ENCODE peak calls at places on chromosomes 1 and 21, in nine cellular contexts. Q is WERI-Rb-1, Z is stomach, R is hepatocyte, X is endothelial cell of umbilical vein, E is heart left ventricle, U is heart right ventricle, L is testis, N is uterus. Y is an unnamed sample.

GRCh38 chr1:215143497-215143896 is 61.0 kb downstream of the KCNK2 start:
- DNase-seq in R (no peak), U (no peak), Q (no peak), L (no peak), Z (no peak), E (no peak), N (no peak), X (no peak), Y (no peak)

GRCh38 chr21:33031152-33031551 is 5.4 kb downstream of the OLIG2 start:
- DNase-seq in L (no peak), R (no peak), X (no peak), Q (no peak), U (no peak), E (no peak), N (no peak), Z (no peak), Y (no peak)

GRCh38 chr1:7149080-7149838 is 364.0 kb downstream of the CAMTA1 start:
- DNase-seq in U (peak; percentile 73), E (peak; percentile 86), N (no peak), Q (no peak), L (peak; percentile 28), R (peak; percentile 21), X (no peak), Z (peak; percentile 85), Y (peak; percentile 59)

GRCh38 chr1:147245129-147245528 is 2.6 kb downstream of the CHD1L start:
- DNase-seq in R (no peak), U (no peak), X (no peak), L (no peak), E (no peak), Z (no peak), Q (no peak), N (no peak), Y (no peak)

GRCh38 chr1:5990913-5991783 is 1.1 kb downstream of the NPHP4 start:
- DNase-seq in X (peak; percentile 33), U (no peak), L (peak; percentile 35), Q (peak; percentile 47), Z (peak; percentile 35), R (peak; percentile 56), N (peak; percentile 44), E (peak; percentile 78), Y (no peak)

GRCh38 chr1:14689996-14690614 is 91.6 kb downstream of the KAZN start:
- DNase-seq in X (no peak), Q (no peak), E (no peak), U (no peak), R (no peak), N (no peak), L (no peak), Z (no peak), Y (no peak)

GRCh38 chr1:187262731-187263130 is 434.0 kb downstream of the PLA2G4A start:
- DNase-seq in N (no peak), E (no peak), X (no peak), Q (no peak), L (no peak), Z (no peak), U (no peak), R (no peak), Y (no peak)

GRCh38 chr1:53417003-53417402 is 42.2 kb upstream of the DMRTB1 start:
- DNase-seq in R (no peak), L (no peak), U (no peak), Z (no peak), Q (no peak), N (no peak), X (no peak), E (no peak), Y (no peak)

GRCh38 chr1:200379431-200379755 is 30.4 kb downstream of the ZNF281 start:
- DNase-seq in L (no peak), X (no peak), U (no peak), R (peak; percentile 21), N (no peak), Q (no peak), Z (no peak), E (no peak), Y (no peak)

GRCh38 chr1:200381256-200381980 is 28.4 kb downstream of the ZNF281 start:
- DNase-seq in R (no peak), X (no peak), Z (no peak), Q (no peak), E (no peak), L (no peak), U (no peak), N (no peak), Y (no peak)

GRCh38 chr1:200378096-200378495 is 31.7 kb downstream of the ZNF281 start:
- DNase-seq in E (no peak), Z (no peak), U (no peak), R (no peak), L (no peak), X (no peak), Q (no peak), N (no peak), Y (no peak)

GRCh38 chr1:200379940-200380588 is 29.8 kb downstream of the ZNF281 start:
- DNase-seq in Q (no peak), U (no peak), N (no peak), R (no peak), Z (no peak), X (no peak), E (no peak), L (no peak), Y (no peak)

DNA sequence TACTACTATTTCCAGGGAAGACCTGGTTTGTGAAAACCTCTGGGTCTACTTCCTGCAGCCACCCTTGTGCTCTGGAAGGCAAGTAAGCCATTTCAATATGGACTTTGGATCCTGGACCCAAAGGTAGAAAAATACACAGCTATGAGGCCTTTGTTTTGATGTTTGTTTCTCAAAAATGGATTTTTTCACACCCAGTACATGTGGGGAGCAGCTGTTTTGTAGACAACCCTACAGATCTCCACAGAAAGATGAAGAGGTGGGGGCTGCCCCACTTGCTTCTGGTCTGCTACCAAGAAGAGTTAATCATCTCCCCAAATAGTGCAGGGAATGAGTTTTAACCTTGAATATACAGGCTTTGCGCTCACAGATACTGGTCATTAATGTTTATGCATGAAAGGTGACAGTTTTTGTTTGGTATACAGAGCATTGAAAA is 29.2 kb downstream of the ZNF281 start:
- DNase-seq in R (no peak), Q (no peak), E (no peak), X (no peak), U (no peak), N (no peak), Z (no peak), L (no peak), Y (no peak)
- H3K27ac ChIP-seq in R (no peak overlapping the region), Q (no peak overlapping the region), E (no peak overlapping the region), X (no peak overlapping the region), U (no peak overlapping the region), N (no peak overlapping the region), Z (no peak overlapping the region), L (no peak overlapping the region), Y (no peak overlapping the region)

GRCh38 chr1:29542476-29543015 is 306.2 kb downstream of the PTPRU start:
- DNase-seq in Z (peak; percentile 59), L (peak; percentile 4), R (no peak), U (no peak), X (no peak), Q (no peak), E (peak; percentile 17), N (no peak), Y (no peak)

GRCh38 chr1:29544406-29544805 is 308.1 kb downstream of the PTPRU start:
- DNase-seq in E (peak; percentile 28), U (no peak), N (no peak), Q (no peak), X (no peak), Z (no peak), R (no peak), L (no peak), Y (no peak)

GRCh38 chr1:29540801-29541357 is 304.6 kb downstream of the PTPRU start:
- DNase-seq in Z (peak; percentile 13), E (peak; percentile 27), Q (no peak), R (no peak), L (peak; percentile 38), U (no peak), X (no peak), N (no peak), Y (no peak)

GRCh38 chr1:29541641-29542040 is 305.3 kb downstream of the PTPRU start:
- DNase-seq in X (no peak), L (no peak), Z (peak; percentile 18), E (peak; percentile 39), N (no peak), Q (no peak), U (no peak), R (no peak), Y (no peak)

GRCh38 chr1:29543586-29543985 is 307.3 kb downstream of the PTPRU start:
- DNase-seq in Z (no peak), U (no peak), L (peak; percentile 2), N (no peak), Q (no peak), E (no peak), R (no peak), X (no peak), Y (no peak)
- TF ChIP-seq CTCF in Z (no peak), U (no peak), L (no peak), N (no peak), Q (no peak), E (no peak), R (no peak), X (no peak), Y (no peak)

DNA sequence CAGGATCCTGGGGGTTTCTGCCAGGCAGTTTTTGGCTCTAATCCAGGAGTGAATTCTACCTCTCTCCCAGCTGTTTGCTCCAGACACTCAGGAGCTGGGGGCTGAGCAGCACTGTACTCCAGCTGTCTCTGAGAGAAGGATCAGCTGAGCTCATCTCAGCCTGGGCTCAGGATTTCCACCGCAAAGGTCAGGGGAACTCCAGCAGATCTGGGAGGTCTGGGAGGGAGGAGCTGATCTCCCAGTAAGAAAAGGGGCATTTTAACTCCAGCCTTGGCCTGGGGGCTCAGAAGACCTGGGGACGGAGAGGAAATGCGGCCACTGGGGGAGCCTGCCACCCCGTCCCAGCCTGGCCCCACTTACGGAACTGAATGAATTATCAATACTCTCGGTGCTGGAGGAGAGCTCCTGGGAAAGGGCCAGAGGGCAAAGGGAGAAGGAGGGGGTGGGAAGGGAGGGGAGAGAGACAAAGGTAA is 17.3 kb downstream of the PI4KB start:
- DNase-seq in X (no peak), Z (no peak), N (peak; percentile 60), R (peak; percentile 59), L (no peak), Q (peak; percentile 54), U (no peak), E (no peak), Y (no peak)
- H3K27ac ChIP-seq in X (no peak overlapping the region), Z (peak overlapping the region; percentile 62), N (peak overlapping the region; percentile 88), R (peak overlapping the region; percentile 90), L (no peak overlapping the region), Q (no peak overlapping the region), U (peak overlapping the region; percentile 68), E (peak overlapping the region; percentile 74), Y (peak overlapping the region; percentile 49)

GRCh38 chr1:154788886-154789285 is 81.2 kb downstream of the KCNN3 start:
- DNase-seq in Q (no peak), R (no peak), L (no peak), N (peak; percentile 46), U (no peak), Z (no peak), E (no peak), X (no peak), Y (no peak)

GRCh38 chr1:154792899-154793298 is 77.2 kb downstream of the KCNN3 start:
- DNase-seq in Q (no peak), Z (no peak), R (no peak), N (no peak), E (no peak), X (no peak), U (no peak), L (no peak), Y (no peak)

GRCh38 chr1:154793674-154794073 is 76.4 kb downstream of the KCNN3 start:
- DNase-seq in N (no peak), Z (no peak), L (no peak), X (no peak), Q (no peak), U (no peak), E (no peak), R (no peak), Y (no peak)

GRCh38 chr1:154794608-154795007 is 75.5 kb downstream of the KCNN3 start:
- DNase-seq in U (no peak), X (no peak), E (no peak), R (no peak), Z (no peak), Q (no peak), L (no peak), N (no peak), Y (no peak)

GRCh38 chr1:154791292-154792278 is 78.5 kb downstream of the KCNN3 start:
- DNase-seq in Z (peak; percentile 50), X (peak; percentile 75), Q (peak; percentile 75), R (peak; percentile 25), E (no peak), U (peak; percentile 38), N (peak; percentile 75), L (no peak), Y (no peak)
- TF ChIP-seq CTCF in Z (no peak), X (no peak), Q (peak; percentile 52), R (no peak), E (no peak), U (no peak), N (no peak), L (no peak), Y (no peak)

Y was measured in lung.